ENCODE peak calls at places on chromosomes 7 and 10, in eight cellular contexts. P is suprapubic skin, L is K562, G is GM12878, Q is esophagus muscularis mucosa, S is stomach, U is HepG2, V is transverse colon. X is an unnamed sample.
A peak's percentile ranks its signal among the peaks of the same experiment; 100 is the strongest.

GRCh38 chr7:76303829-76304505 is 1.5 kb downstream of the HSPB1 start:
- DNase-seq in P (no peak), U (peak; percentile 43), L (peak; percentile 25), V (no peak), G (no peak), Q (no peak), S (no peak), X (no peak)

GRCh38 chr7:11458736-11459483 is 373.1 kb downstream of the THSD7A start:
- DNase-seq in P (no peak), Q (no peak), V (no peak), G (no peak), U (no peak), L (no peak), S (no peak), X (no peak)

GRCh38 chr10:50325449-50326188 is 74.3 kb upstream of the ASAH2 start:
- DNase-seq in U (no peak), V (peak; percentile 22), S (peak; percentile 52), G (no peak), L (peak; percentile 39), P (peak; percentile 79), Q (no peak), X (peak; percentile 86)

GRCh38 chr10:57145548-57145947 is 784.5 kb upstream of the ZWINT start:
- DNase-seq in P (no peak), V (no peak), L (no peak), G (no peak), Q (no peak), S (no peak), U (no peak), X (no peak)

GRCh38 chr10:72090326-72090725 is 2.0 kb upstream of the SPOCK2 start:
- DNase-seq in P (no peak), U (no peak), L (no peak), G (no peak), V (no peak), S (no peak), Q (no peak), X (no peak)

GRCh38 chr7:158818325-158819213 is 10.7 kb downstream of the ESYT2 start:
- DNase-seq in S (peak; percentile 72), L (peak; percentile 62), V (peak; percentile 84), G (peak; percentile 47), Q (peak; percentile 95), P (peak; percentile 91), U (peak; percentile 91), X (peak; percentile 92)

GRCh38 chr7:122329145-122329802 is 24.7 kb upstream of the FEZF1 start:
- DNase-seq in L (no peak), S (no peak), Q (no peak), U (no peak), P (no peak), V (no peak), G (no peak), X (no peak)

GRCh38 chr7:155130493-155130892 is 60.4 kb downstream of the HTR5A start:
- DNase-seq in G (no peak), P (no peak), V (no peak), S (no peak), U (no peak), L (no peak), Q (no peak), X (no peak)

GRCh38 chr10:110584006-110584405 is 16.5 kb downstream of the SMC3 start:
- DNase-seq in P (no peak), V (no peak), L (no peak), G (no peak), U (no peak), S (no peak), Q (no peak), X (no peak)

GRCh38 chr7:130919316-130920103 is 185.5 kb upstream of the KLF14 start:
- DNase-seq in S (no peak), L (no peak), Q (no peak), P (no peak), G (no peak), V (no peak), U (peak; percentile 54), X (no peak)

GRCh38 chr7:130918129-130919052 is 184.4 kb upstream of the KLF14 start:
- DNase-seq in P (no peak), V (no peak), L (no peak), U (no peak), S (no peak), Q (no peak), G (no peak), X (no peak)

GRCh38 chr7:130921391-130922180 is 187.6 kb upstream of the KLF14 start:
- DNase-seq in U (no peak), L (no peak), Q (peak; percentile 83), S (peak; percentile 64), V (peak; percentile 61), G (no peak), P (no peak), X (peak; percentile 79)

GRCh38 chr7:130922206-130923112 is 188.5 kb upstream of the KLF14 start:
- DNase-seq in V (no peak), Q (peak; percentile 78), G (no peak), U (peak; percentile 83), S (no peak), L (no peak), P (no peak), X (no peak)

DNA sequence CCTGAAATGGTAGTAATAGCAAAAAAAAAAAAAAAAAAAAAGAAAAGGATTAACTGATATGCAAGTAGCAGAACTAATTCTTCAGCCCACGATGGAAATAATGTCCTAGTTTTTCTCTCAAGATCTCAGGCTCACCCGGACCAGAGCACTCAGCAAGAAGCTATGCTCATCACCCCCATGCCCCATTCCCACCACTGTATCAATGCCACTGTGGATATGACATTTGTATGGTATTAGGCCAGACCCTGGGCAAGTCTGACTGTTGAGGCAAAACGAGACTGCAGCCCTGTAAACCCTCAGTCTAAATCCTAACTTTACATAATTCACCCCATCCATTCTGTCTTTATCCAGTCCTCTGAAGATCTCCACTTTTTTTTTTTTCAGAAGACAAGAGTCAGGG is 186.1 kb upstream of the KLF14 start:
- DNase-seq in L (no peak), P (no peak), V (no peak), Q (no peak), U (no peak), S (no peak), G (no peak), X (no peak)
- TF ChIP-seq POLR2AphosphoS5 in L (no peak), P (no peak), V (no peak), Q (no peak), U (no peak), S (no peak), G (no peak), X (no peak)

GRCh38 chr7:17139081-17139480 is 159.4 kb upstream of the AHR start:
- DNase-seq in G (no peak), L (no peak), S (no peak), U (no peak), V (no peak), Q (no peak), P (no peak), X (no peak)

GRCh38 chr7:17142831-17143541 is 155.5 kb upstream of the AHR start:
- DNase-seq in V (no peak), G (no peak), S (no peak), Q (no peak), U (peak; percentile 92), P (no peak), L (no peak), X (no peak)

GRCh38 chr7:17147409-17147808 is 151.0 kb upstream of the AHR start:
- DNase-seq in V (no peak), L (no peak), G (no peak), P (no peak), U (no peak), S (no peak), Q (no peak), X (no peak)

GRCh38 chr7:17140421-17140820 is 158.0 kb upstream of the AHR start:
- DNase-seq in V (no peak), L (no peak), U (no peak), G (no peak), Q (no peak), P (no peak), S (no peak), X (no peak)

GRCh38 chr7:17144313-17144712 is 154.1 kb upstream of the AHR start:
- DNase-seq in Q (no peak), V (no peak), L (no peak), U (no peak), G (no peak), S (no peak), P (no peak), X (no peak)
- TF ChIP-seq POLR2A in Q (no peak), V (no peak), L (no peak), U (no peak), G (no peak), S (no peak), P (no peak), X (no peak)

GRCh38 chr7:7335909-7336308 is 153.6 kb downstream of the C1GALT1 start:
- DNase-seq in P (no peak), L (no peak), V (no peak), Q (no peak), G (no peak), U (no peak), S (no peak), X (no peak)

GRCh38 chr7:7331523-7331922 is 149.2 kb downstream of the C1GALT1 start:
- DNase-seq in V (no peak), S (no peak), Q (no peak), U (no peak), P (no peak), L (no peak), G (no peak), X (no peak)

GRCh38 chr7:7330997-7331396 is 148.7 kb downstream of the C1GALT1 start:
- DNase-seq in U (no peak), L (no peak), G (no peak), P (no peak), Q (no peak), S (no peak), V (no peak), X (no peak)

GRCh38 chr7:7333610-7334009 is 151.3 kb downstream of the C1GALT1 start:
- DNase-seq in Q (no peak), U (no peak), L (no peak), G (no peak), P (no peak), V (no peak), S (no peak), X (no peak)

GRCh38 chr7:7335215-7335614 is 152.9 kb downstream of the C1GALT1 start:
- DNase-seq in V (no peak), U (no peak), G (no peak), L (no peak), P (no peak), S (no peak), Q (no peak), X (no peak)
- TF ChIP-seq EP300 in V (no peak), U (no peak), G (no peak), L (no peak), P (no peak), S (no peak), Q (no peak), X (no peak)

GRCh38 chr10:100506596-100507356 is 12.9 kb downstream of the SEC31B start:
- DNase-seq in S (no peak), Q (no peak), V (no peak), P (no peak), U (no peak), G (no peak), L (no peak), X (no peak)

GRCh38 chr10:100502926-100503480 is 16.7 kb downstream of the SEC31B start:
- DNase-seq in V (no peak), S (no peak), Q (no peak), U (no peak), P (no peak), L (no peak), G (no peak), X (no peak)

GRCh38 chr10:100501423-100501822 is 18.2 kb downstream of the SEC31B start:
- DNase-seq in P (no peak), L (no peak), U (no peak), S (no peak), G (no peak), Q (no peak), V (no peak), X (no peak)

GRCh38 chr10:100505164-100505563 is 14.5 kb downstream of the SEC31B start:
- DNase-seq in P (no peak), S (no peak), V (no peak), Q (no peak), L (no peak), G (no peak), U (no peak), X (no peak)

GRCh38 chr10:100504101-100504500 is 15.6 kb downstream of the SEC31B start:
- DNase-seq in G (no peak), U (peak; percentile 13), Q (no peak), P (no peak), V (no peak), L (no peak), S (no peak), X (no peak)
- TF ChIP-seq POLR2AphosphoS5 in G (no peak), U (no peak), Q (no peak), P (no peak), V (no peak), L (no peak), S (no peak), X (no peak)

X was measured in sigmoid colon.